ENCODE peak calls at places on chromosomes 6 and 20, in five cellular contexts. N is endothelial cell of umbilical vein, H is H1, Z is sigmoid colon, B is GM12892. P is an unnamed sample.

GRCh38 chr6:2578729-2579128 is 172.0 kb downstream of the MYLK4 start:
- DNase-seq in N (peak), Z (no peak), H (no peak), B (no peak), P (no peak)

GRCh38 chr20:47129306-47129705 is 227.2 kb downstream of the ZMYND8 start:
- DNase-seq in B (no peak), H (no peak), N (no peak), Z (no peak), P (no peak)

GRCh38 chr6:26243132-26243531 is 121.9 kb upstream of the BTN3A2 start:
- DNase-seq in B (no peak), N (no peak), H (no peak), Z (no peak), P (no peak)

GRCh38 chr6:161353208-161353613 is 79.3 kb upstream of the AGPAT4 start:
- DNase-seq in H (peak), Z (no peak), N (no peak), B (no peak), P (no peak)

GRCh38 chr6:149860834-149861602 is 3.1 kb downstream of the LRP11 start:
- DNase-seq in Z (no peak), H (no peak), B (no peak), N (peak), P (no peak)

GRCh38 chr20:24663496-24663895 is 194.1 kb downstream of the SYNDIG1 start:
- DNase-seq in B (no peak), H (no peak), N (no peak), Z (no peak), P (no peak)

GRCh38 chr6:169251822-169252804 is 1.5 kb downstream of the THBS2 start:
- DNase-seq in H (peak), Z (no peak), B (no peak), N (no peak), P (no peak)

GRCh38 chr6:127343753-127344659 is 597 bp upstream of the ECHDC1 start:
- DNase-seq in B (no peak), H (no peak), Z (no peak), N (peak), P (no peak)

GRCh38 chr6:97917369-97917768 is 634.4 kb upstream of the MMS22L start:
- DNase-seq in Z (no peak), H (no peak), B (no peak), N (no peak), P (no peak)

GRCh38 chr6:28709478-28710349 is 184.0 kb downstream of the GPX5 start:
- DNase-seq in Z (no peak), H (peak), N (no peak), B (no peak), P (no peak)

GRCh38 chr6:152595507-152595906 is 41.7 kb downstream of the SYNE1 start:
- DNase-seq in Z (no peak), H (no peak), B (no peak), N (peak), P (no peak)

GRCh38 chr6:37259191-37259590 is 1.2 kb upstream of the TMEM217 start:
- DNase-seq in Z (no peak), H (no peak), N (peak), B (no peak), P (no peak)

GRCh38 chr20:23257848-23258746 is 92.5 kb upstream of the NXT1 start:
- DNase-seq in B (no peak), H (peak), N (peak), Z (no peak), P (no peak)

GRCh38 chr6:27275025-27275956 is 27.8 kb downstream of the PRSS16 start:
- DNase-seq in H (peak), N (no peak), Z (no peak), B (no peak), P (no peak)

GRCh38 chr20:41166201-41167117 is 29.1 kb downstream of the PLCG1 start:
- DNase-seq in Z (no peak), H (no peak), B (no peak), N (no peak), P (no peak)

GRCh38 chr6:85580878-85581267 is 12.8 kb downstream of the SNX14 start:
- DNase-seq in Z (no peak), H (no peak), N (no peak), B (no peak), P (no peak)

GRCh38 chr20:64047968-64048401 is 1.5 kb downstream of the SOX18 start:
- DNase-seq in H (peak), B (no peak), N (peak), Z (no peak), P (no peak)
- TF ChIP-seq POLR2AphosphoS5 in H (no peak), B (no peak), N (peak), Z (no peak), P (no peak)

DNA sequence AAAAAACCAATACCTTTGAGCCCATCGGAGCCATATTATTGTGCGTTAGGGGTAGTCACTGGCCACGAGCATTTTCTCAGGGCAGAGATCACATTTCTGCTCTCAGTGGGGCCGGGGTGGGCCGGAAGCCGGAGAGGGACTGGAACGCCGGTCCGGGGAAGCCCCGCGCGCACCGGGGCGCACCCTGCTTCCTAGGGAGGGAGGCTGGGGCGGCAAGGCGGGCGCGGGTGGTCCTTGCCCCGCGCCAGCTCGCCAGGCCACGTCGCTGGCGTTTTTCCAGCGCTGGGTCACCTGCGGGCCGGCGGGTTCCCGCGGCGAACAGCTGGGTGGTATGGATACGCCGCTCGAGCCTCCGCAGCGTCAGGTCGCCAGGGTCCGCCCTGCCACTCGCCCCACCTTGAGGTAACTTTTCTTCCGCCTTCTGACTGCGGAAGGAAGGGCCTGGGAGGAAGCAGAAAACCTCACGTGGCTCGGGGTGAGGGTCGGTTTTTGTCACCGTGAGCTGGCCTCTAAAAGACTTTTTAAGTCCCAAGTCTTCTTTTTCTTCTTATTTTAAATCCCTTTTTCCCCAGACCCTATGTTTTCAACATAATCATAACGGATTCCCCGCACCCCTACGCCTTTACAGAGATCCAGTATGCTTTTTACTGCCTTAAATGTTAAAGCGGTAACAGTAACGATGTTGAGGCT is 2.7 kb upstream of the EEF1A1 start:
- DNase-seq in H (peak), Z (peak), B (peak), N (peak), P (peak)
- TF ChIP-seq POLR2A in H (no peak), Z (peak), B (peak), N (peak), P (peak)

GRCh38 chr6:35534396-35535170 is 21.9 kb upstream of the TULP1 start:
- DNase-seq in Z (no peak), B (no peak), N (no peak), H (no peak), P (no peak)

DNA sequence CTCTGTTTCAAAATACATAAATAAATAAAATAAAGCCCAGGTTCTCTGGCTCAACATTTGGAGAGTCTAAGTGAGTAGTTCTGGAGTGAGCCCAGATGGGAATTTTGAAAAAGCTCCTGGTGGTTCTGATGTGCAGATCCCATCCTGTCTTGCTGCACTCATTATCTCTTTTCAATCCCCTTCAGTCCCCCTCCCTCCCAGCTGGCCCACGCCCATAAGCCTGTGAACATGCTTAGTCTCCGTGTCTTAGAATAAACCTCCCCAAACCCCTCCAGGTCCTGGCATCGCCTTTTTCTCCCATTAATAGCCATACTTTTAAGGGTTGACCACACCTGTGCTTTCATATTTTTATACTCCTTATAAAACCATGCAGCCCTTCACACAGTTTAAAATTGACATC is 19.4 kb upstream of the TULP1 start:
- DNase-seq in Z (no peak), H (no peak), N (no peak), B (no peak), P (no peak)
- TF ChIP-seq POLR2AphosphoS5 in Z (no peak), H (no peak), N (no peak), B (no peak), P (no peak)

GRCh38 chr6:43771210-43771857 is 1.3 kb downstream of the VEGFA start:
- DNase-seq in B (peak), H (peak), N (peak), Z (peak), P (peak)
- TF ChIP-seq POLR2A in B (no peak), H (no peak), N (no peak), Z (no peak), P (no peak)

DNA sequence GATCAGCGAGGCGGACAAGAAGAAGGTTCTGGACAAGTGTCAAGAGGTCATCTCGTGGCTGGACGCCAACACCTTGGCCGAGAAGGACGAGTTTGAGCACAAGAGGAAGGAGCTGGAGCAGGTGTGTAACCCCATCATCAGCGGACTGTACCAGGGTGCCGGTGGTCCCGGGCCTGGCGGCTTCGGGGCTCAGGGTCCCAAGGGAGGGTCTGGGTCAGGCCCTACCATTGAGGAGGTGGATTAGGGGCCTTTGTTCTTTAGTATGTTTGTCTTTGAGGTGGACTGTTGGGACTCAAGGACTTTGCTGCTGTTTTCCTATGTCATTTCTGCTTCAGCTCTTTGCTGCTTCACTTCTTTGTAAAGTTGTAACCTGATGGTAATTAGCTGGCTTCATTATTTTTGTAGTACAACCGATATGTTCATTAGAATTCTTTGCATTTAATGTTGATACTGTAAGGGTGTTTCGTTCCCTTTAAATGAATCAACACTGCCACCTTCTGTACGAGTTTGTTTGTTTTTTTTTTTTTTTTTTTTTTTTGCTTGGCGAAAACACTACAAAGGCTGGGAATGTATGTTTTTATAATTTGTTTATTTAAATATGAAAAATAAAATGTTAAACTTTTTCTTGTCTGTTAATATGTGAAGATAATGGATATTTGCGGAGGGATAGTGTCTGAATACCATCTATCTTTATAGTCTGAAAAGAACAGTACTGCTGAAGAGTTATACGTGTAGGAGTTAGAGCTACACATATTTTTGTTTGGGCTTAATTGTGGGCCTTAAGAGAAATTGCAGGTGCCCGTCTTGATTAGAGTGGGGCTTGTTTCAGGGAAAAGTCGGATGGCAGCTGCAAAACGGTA is 2.3 kb downstream of the HSPA1B start:
- DNase-seq in N (peak), Z (no peak), B (no peak), H (no peak), P (no peak)
- TF ChIP-seq POLR2AphosphoS5 in N (no peak), Z (no peak), B (no peak), H (no peak), P (no peak)

GRCh38 chr20:35318502-35319157 is 26.4 kb upstream of the FAM83C start:
- DNase-seq in Z (no peak), N (peak), B (no peak), H (no peak), P (no peak)
- TF ChIP-seq POLR2A in Z (no peak), N (no peak), B (no peak), H (no peak), P (no peak)

GRCh38 chr6:157690441-157691210 is 132.4 kb upstream of the SNX9 start:
- DNase-seq in Z (peak), N (no peak), B (no peak), H (no peak), P (no peak)
- TF ChIP-seq POLR2AphosphoS5 in Z (no peak), N (no peak), B (no peak), H (no peak), P (no peak)

GRCh38 chr6:113857565-113858066 is 471 bp downstream of the MARCKS start:
- DNase-seq in B (no peak), H (peak), N (no peak), Z (no peak), P (no peak)

GRCh38 chr6:113858067-113858604 is 991 bp downstream of the MARCKS start:
- DNase-seq in Z (peak), H (peak), N (peak), B (no peak), P (no peak)

GRCh38 chr6:113859349-113860164 is 2.4 kb downstream of the MARCKS start:
- DNase-seq in B (no peak), Z (peak), H (no peak), N (peak), P (no peak)

GRCh38 chr6:113860165-113860955 is 3.2 kb downstream of the MARCKS start:
- DNase-seq in N (peak), Z (peak), H (no peak), B (no peak), P (no peak)

DNA sequence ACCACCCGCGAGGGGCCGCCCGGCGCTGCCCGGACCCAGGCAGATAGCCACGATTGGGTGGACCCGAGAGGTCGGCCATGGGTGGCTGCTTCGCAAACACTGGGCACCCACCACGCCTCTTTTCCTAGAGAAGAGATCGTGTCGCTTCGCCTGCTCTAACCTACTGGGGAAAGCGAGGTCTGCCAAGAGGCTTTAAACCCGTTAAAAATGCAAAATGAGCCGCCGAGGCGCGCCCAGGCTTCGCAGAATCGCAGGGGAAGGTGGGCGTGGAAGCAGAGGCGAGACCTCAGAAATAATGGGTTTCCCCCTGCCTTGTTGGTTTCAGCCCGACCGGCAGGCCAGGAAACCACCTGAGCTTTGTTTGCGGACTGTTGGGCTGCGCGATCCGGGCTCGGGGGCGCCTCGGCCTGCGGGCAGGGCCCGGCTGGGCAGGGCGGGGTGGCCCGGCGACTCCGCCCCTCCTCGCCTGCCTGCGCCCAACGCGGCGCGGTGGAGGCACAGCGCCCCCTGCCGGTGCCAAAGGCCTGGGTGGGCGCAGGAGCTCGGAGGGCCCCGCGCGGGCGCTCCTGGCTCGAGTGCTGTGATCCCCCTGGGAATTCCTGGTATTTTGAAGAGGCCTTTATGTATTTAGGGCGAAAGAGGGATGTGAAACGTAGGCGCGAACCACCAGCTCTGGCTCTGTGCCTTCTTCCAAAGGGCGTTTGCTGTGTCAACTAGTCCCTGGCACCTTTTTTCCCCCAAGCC is 1.6 kb downstream of the MARCKS start:
- DNase-seq in Z (peak), N (peak), B (peak), H (peak), P (peak)
- TF ChIP-seq POLR2A in Z (peak), N (peak), B (peak), H (peak), P (peak)